ENCODE peak calls at places on chromosome 7, in five cellular contexts. H is right cardiac atrium, Y is aorta, F is tibial nerve, Q is lower lobe of right lung. T is an unnamed sample. For H3K27me3 and H3K4me1, the result is how much of the 10 kb centered on the place peaks cover.

GRCh38 chr7:38309555-38309954 is 36.1 kb upstream of the TARP start:
- DNase-seq in Q (no peak), Y (no peak), F (no peak), H (no peak), T (no peak)

GRCh38 chr7:142939226-142939910 is at the start of gene LLCFC1:
- DNase-seq in F (no peak), Q (no peak), H (no peak), Y (no peak), T (no peak)

GRCh38 chr7:133649593-133649992 is 396.7 kb downstream of the EXOC4 start:
- DNase-seq in Q (no peak), H (no peak), F (no peak), Y (no peak), T (no peak)

GRCh38 chr7:127974611-127975010 is 56.6 kb downstream of the LRRC4 start:
- DNase-seq in Q (no peak), F (no peak), H (no peak), Y (no peak), T (no peak)

GRCh38 chr7:12941512-12941911 is 254.1 kb downstream of the ARL4A start:
- DNase-seq in Q (no peak), Y (no peak), F (no peak), H (no peak), T (no peak)

GRCh38 chr7:17142831-17143541 is 155.5 kb upstream of the AHR start:
- DNase-seq in Q (no peak), Y (no peak), H (no peak), F (no peak), T (no peak)

GRCh38 chr7:117775826-117776623 is 97.2 kb downstream of the CTTNBP2 start:
- DNase-seq in H (no peak), F (no peak), Y (no peak), Q (no peak), T (no peak)

GRCh38 chr7:12709731-12710502 is 22.5 kb downstream of the ARL4A start:
- DNase-seq in H (no peak), Y (no peak), F (no peak), Q (no peak), T (no peak)

GRCh38 chr7:157500171-157500960 is 163.6 kb downstream of the DNAJB6 start:
- DNase-seq in Y (peak), F (no peak), Q (no peak), H (no peak), T (no peak)

GRCh38 chr7:214410-215212 is 22.2 kb downstream of the FAM20C start:
- DNase-seq in Q (no peak), H (peak), F (no peak), Y (peak), T (no peak)

GRCh38 chr7:76121044-76121443 is 73.1 kb downstream of the MDH2 start:
- DNase-seq in Q (no peak), H (no peak), F (no peak), Y (no peak), T (no peak)

GRCh38 chr7:55591282-55591931 is 19.1 kb upstream of the VOPP1 start:
- DNase-seq in Y (no peak), Q (no peak), H (no peak), F (no peak), T (no peak)

GRCh38 chr7:111960909-111961440 is 245.2 kb downstream of the DOCK4 start:
- DNase-seq in F (no peak), H (no peak), Y (no peak), Q (no peak), T (no peak)
- H3K27ac ChIP-seq in F (no peak), H (no peak), Y (no peak), Q (no peak), T (no peak)

GRCh38 chr7:2012044-2012900 is 220.5 kb downstream of the MAD1L1 start:
- DNase-seq in Q (peak), H (peak), Y (peak), F (no peak), T (peak)
- H3K27me3 ChIP-seq in Q (under half), H (under half), Y (under half), F (under half), T (under half)

GRCh38 chr7:106083717-106084116 is 28.4 kb downstream of the SYPL1 start:
- DNase-seq in Y (no peak), Q (no peak), F (no peak), H (no peak), T (no peak)
- H3K4me1 ChIP-seq in Y (under half), Q (under half), F (under half), H (under half), T (under half)

GRCh38 chr7:73746378-73746777 is 7.8 kb upstream of the ABHD11 start:
- DNase-seq in Y (no peak), H (no peak), F (no peak), Q (no peak), T (no peak)
- H3K27ac ChIP-seq in Y (no peak), H (no peak), F (no peak), Q (no peak), T (no peak)

DNA sequence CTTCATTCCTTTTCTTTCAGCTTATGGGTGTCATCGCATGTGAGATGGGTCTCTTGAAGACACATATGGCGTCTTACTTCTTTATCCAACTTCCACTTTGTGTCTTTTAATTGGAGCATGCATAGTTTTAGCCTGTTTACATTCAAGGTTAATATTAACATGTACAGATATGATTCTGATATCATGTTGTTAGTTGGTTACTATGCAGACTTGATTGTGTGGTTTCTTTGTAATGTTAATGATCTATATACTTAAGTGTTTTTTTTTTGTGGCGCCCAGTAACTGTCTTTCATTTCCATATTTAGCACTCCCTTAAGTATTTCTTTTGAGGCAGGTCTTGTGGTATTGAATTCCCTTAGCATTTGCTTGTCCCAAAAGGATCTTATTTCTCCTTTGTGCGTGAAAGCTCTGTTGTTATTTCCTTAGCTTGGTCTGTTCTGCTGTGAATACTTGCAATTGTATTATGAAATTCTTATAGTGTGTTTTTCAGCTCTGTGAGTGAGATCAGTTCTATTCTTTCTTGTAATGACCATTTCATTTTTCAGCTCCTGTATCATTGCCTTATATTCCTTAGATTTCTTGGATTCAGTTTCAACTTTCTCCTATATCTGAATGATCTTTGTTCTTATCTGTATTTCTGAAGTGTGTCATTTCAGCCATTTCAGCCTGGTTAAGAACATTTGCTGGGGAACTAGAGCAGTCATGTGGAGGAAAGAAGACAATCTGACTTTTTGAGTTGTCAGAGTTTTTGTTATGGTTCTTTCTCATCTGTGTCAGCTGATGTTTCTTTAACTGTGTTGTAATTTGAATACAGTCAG is 88.4 kb downstream of the ABCA13 start:
- DNase-seq in H (no peak), Y (no peak), F (no peak), Q (no peak), T (no peak)
- H3K27me3 ChIP-seq in H (under half), Y (under half), F (under half), Q (under half), T (under half)

GRCh38 chr7:102304668-102305067 is 18.0 kb downstream of the SH2B2 start:
- DNase-seq in Y (no peak), Q (no peak), H (peak), F (no peak), T (no peak)

GRCh38 chr7:102305414-102306268 is 19.0 kb downstream of the SH2B2 start:
- DNase-seq in Y (no peak), Q (no peak), H (no peak), F (no peak), T (no peak)

GRCh38 chr7:102300643-102301211 is 14.1 kb downstream of the SH2B2 start:
- DNase-seq in Q (no peak), H (peak), F (no peak), Y (no peak), T (peak)

GRCh38 chr7:102303669-102304422 is 17.2 kb downstream of the SH2B2 start:
- DNase-seq in Y (no peak), F (no peak), Q (no peak), H (no peak), T (no peak)

DNA sequence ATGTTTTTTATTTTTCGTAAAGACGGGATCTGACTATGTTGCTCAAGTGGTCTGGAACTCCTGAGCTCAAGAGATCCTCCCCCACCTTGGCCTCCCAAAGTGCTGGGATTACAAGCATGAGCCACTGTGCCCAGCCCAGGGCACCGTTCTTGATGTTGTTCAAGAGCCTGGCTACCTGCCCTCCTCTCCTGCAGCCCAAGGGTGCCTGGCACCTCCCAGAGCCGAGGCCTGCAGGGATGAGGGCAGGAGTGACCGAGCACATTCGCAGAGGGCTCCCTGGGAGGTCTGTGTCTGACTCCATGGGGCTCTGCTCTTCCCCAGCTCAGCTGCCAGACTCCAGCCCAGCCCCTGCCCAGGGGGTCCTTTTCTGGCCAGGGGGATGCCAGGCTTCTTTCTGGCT is 15.4 kb downstream of the SH2B2 start:
- DNase-seq in F (no peak), H (no peak), Y (no peak), Q (no peak), T (no peak)
- H3K4me1 ChIP-seq in F (under half), H (under half), Y (under half), Q (under half), T (under half)

GRCh38 chr7:18174996-18175395 is 147.3 kb upstream of the PRPS1L1 start:
- DNase-seq in Q (no peak), H (no peak), F (no peak), Y (no peak), T (no peak)
- H3K27ac ChIP-seq in Q (no peak), H (no peak), F (no peak), Y (no peak), T (no peak)

DNA sequence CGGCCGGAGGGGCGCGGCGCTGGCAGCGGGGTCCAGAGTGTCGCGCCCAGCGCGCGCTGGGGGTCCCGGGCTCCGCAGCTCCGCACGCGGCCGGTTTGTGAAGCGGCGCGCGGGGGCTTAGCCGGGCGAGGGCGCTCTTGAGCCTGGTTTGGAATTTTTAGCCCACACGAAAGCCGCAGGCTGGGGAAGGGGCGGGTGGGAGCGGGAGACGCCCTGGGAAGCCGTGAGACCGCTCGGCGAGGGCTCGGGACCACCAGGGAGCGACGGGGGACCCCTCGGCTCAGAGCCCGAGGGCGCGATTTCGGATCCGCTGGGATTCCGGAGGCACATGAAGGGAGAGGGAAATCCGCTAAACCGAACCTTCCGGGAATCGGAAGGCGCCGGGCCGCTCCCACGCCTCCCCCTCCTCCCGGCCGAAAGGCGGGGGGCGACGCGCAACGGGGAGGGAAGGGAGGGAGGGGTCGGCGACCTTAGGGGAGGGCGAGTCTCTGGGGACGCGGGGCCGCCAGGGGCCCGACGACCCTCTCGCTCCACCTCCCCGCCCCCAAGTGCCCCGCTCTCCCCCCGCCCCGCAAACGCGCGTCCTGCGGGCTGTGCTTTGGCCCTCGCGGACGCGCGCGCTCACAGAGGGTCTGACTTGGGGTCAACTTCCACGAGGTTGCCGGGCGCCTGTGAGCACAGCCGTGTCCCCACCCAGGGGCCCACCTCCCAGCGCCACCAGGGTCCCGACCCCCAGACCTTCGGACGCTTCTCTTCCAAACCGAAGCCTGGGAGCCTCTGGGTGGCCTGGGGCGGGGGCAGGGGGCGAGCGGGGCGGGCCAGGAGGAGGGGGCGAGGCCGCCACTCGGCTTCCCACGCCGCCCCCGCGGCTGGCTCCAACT is 5.1 kb upstream of the ELFN1 start:
- DNase-seq in F (peak), Y (peak), H (peak), Q (peak), T (peak)
- H3K27me3 ChIP-seq in F (under half), Y (under half), H (under half), Q (half or more), T (half or more)

DNA sequence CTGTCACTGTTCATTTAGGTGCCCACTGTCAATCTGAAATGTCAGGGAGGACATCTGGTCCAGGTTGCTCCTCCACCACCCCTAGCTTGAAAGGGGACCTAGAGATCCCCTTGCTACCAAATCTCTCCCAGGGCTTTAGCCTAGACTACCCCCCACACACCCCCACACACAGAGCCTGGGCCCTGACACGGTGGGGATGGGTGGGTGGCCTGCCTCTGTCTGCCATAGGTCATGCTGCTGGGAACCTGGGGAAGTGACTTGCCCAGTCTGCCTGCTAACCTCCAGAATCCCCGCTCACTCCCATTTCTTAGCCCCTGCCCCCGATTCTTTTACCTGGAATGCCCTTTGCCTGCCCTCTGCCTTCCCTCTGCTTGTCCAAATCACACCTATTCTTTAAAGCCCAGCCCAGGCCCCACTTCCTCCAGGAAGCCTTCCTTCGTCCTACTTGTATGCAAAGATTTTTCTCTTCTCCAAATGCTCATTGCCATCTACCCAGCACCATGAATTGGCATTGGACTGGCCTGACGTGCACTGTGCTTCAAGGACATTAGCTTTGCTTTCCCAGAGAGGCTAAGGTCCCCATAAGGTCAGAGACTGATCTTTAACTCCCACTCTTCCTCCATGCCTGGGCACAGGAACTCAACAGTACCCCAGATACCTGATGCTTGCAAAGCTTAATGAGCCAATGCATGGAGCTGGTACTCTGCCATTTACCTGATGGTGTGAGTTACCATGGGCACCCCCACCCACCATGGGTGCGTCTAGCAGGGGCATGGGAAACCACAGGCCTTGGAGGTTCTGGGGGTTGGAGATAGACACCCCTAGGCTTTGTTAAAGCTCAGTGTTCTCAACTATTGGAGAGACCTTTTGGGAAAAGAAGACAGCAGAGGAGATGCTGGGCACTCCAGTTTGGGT is 1.9 kb upstream of the SMARCD3 start:
- DNase-seq in F (no peak), H (no peak), Q (no peak), Y (no peak), T (peak)
- H3K4me1 ChIP-seq in F (half or more), H (under half), Q (half or more), Y (under half), T (under half)

GRCh38 chr7:141587304-141587703 is 36.1 kb downstream of the AGK start:
- DNase-seq in F (no peak), H (no peak), Y (no peak), Q (no peak), T (no peak)

GRCh38 chr7:141586878-141587277 is 35.7 kb downstream of the AGK start:
- DNase-seq in Y (no peak), H (no peak), F (no peak), Q (no peak), T (no peak)

GRCh38 chr7:141588912-141589311 is 37.7 kb downstream of the AGK start:
- DNase-seq in Y (no peak), F (no peak), H (no peak), Q (no peak), T (no peak)

GRCh38 chr7:141584935-141585334 is 33.7 kb downstream of the AGK start:
- DNase-seq in Q (no peak), Y (no peak), F (no peak), H (no peak), T (no peak)

GRCh38 chr7:141585592-141586510 is 34.6 kb downstream of the AGK start:
- DNase-seq in Y (no peak), F (no peak), H (no peak), Q (no peak), T (no peak)
- H3K27ac ChIP-seq in Y (no peak), F (no peak), H (no peak), Q (no peak), T (peak)